ENCODE peak calls at places on chromosomes 1 and 21, in nine cellular contexts. X is brain microvascular endothelial cell; H is tibial nerve; G is CD8-positive, alpha-beta T cell; E is K562; A is CD4-positive, alpha-beta T cell; Q is heart left ventricle; C is fibroblast of lung; P is GM10248. Y is an unnamed sample.

GRCh38 chr1:51268675-51269033 is 32.6 kb downstream of the RNF11 start:
- DNase-seq in A (no peak), G (no peak), H (no peak), E (no peak), P (no peak), X (no peak), C (peak), Q (no peak), Y (no peak)

GRCh38 chr1:16151985-16152384 is 3.9 kb downstream of the EPHA2 start:
- DNase-seq in X (no peak), P (no peak), C (no peak), A (no peak), E (no peak), G (no peak), H (no peak), Q (peak), Y (no peak)

GRCh38 chr1:234722904-234723588 is 113.1 kb upstream of the IRF2BP2 start:
- DNase-seq in G (peak), X (peak), E (peak), A (peak), P (no peak), H (peak), Q (peak), C (peak), Y (peak)

GRCh38 chr1:29124366-29125236 is 898 bp upstream of the TMEM200B start:
- DNase-seq in A (peak), E (peak), G (peak), P (peak), H (peak), C (peak), Q (peak), X (peak), Y (no peak)

GRCh38 chr1:79617777-79618176 is 611.2 kb upstream of the ADGRL4 start:
- DNase-seq in E (peak), P (no peak), G (no peak), Q (no peak), C (no peak), A (no peak), H (no peak), X (no peak), Y (no peak)

GRCh38 chr1:154970631-154971340 is at the start of gene SHC1:
- DNase-seq in C (peak), X (peak), P (peak), E (peak), G (no peak), Q (peak), H (peak), A (no peak), Y (peak)

GRCh38 chr1:165988275-165988674 is 160.9 kb downstream of the UCK2 start:
- DNase-seq in Q (no peak), H (no peak), C (no peak), G (no peak), P (no peak), E (no peak), A (no peak), X (no peak), Y (no peak)

GRCh38 chr1:182446033-182446669 is 3.8 kb upstream of the RGSL1 start:
- DNase-seq in H (no peak), C (peak), G (no peak), A (no peak), X (peak), Q (no peak), E (peak), P (peak), Y (peak)

GRCh38 chr1:1022322-1023090 is 2.6 kb downstream of the AGRN start:
- DNase-seq in C (no peak), A (no peak), Q (no peak), H (no peak), G (no peak), X (no peak), P (no peak), E (no peak), Y (no peak)

GRCh38 chr1:1059494-1060280 is 14.4 kb downstream of the RNF223 start:
- DNase-seq in Q (peak), C (peak), P (peak), E (peak), X (peak), A (peak), H (peak), G (peak), Y (no peak)

GRCh38 chr1:77762072-77762476 is 2.4 kb upstream of the USP33 start:
- DNase-seq in A (no peak), Q (no peak), X (peak), H (no peak), C (peak), P (no peak), G (no peak), E (peak), Y (no peak)

GRCh38 chr1:198155253-198155652 is 1.5 kb upstream of the NEK7 start:
- DNase-seq in C (peak), A (no peak), X (peak), H (no peak), P (no peak), G (no peak), Q (no peak), E (no peak), Y (no peak)

GRCh38 chr1:228305721-228306152 is 97.9 kb downstream of the OBSCN start:
- DNase-seq in Q (peak), P (no peak), C (no peak), G (no peak), X (no peak), E (no peak), A (no peak), H (no peak), Y (no peak)

GRCh38 chr1:232795497-232796068 is 9.6 kb upstream of the MAP10 start:
- DNase-seq in X (peak), E (no peak), A (no peak), Q (no peak), H (no peak), G (no peak), C (no peak), P (no peak), Y (no peak)

GRCh38 chr1:226654046-226654445 is 85.0 kb downstream of the ITPKB start:
- DNase-seq in G (no peak), A (no peak), E (no peak), H (no peak), Q (no peak), X (peak), C (peak), P (no peak), Y (no peak)

GRCh38 chr1:64092851-64093371 is 110.5 kb upstream of the UBE2U start:
- DNase-seq in A (no peak), X (no peak), P (no peak), Q (no peak), C (no peak), G (no peak), H (no peak), E (no peak), Y (no peak)

GRCh38 chr1:95013948-95014574 is 58.7 kb downstream of the ALG14 start:
- DNase-seq in A (no peak), P (no peak), Q (peak), E (no peak), C (no peak), X (no peak), G (no peak), H (no peak), Y (no peak)

GRCh38 chr1:23593556-23594148 is 34.4 kb upstream of the ID3 start:
- DNase-seq in A (no peak), Q (no peak), X (no peak), G (no peak), P (no peak), H (no peak), C (peak), E (no peak), Y (peak)

GRCh38 chr1:73593379-73593778 is 604.6 kb downstream of the LRRIQ3 start:
- DNase-seq in Q (no peak), E (no peak), X (peak), C (peak), G (no peak), P (no peak), A (no peak), H (no peak), Y (peak)

GRCh38 chr1:21866629-21867009 is 54.6 kb downstream of the LDLRAD2 start:
- DNase-seq in H (no peak), C (no peak), G (no peak), Q (no peak), A (no peak), E (no peak), P (no peak), X (no peak), Y (no peak)

GRCh38 chr1:110239491-110240430 is 29.6 kb downstream of the KCNC4 start:
- DNase-seq in Q (no peak), E (no peak), X (no peak), H (no peak), G (no peak), C (no peak), P (no peak), A (no peak), Y (no peak)

GRCh38 chr1:243438815-243439214 is 183.0 kb downstream of the SDCCAG8 start:
- DNase-seq in X (no peak), P (no peak), H (no peak), E (no peak), C (peak), A (no peak), G (no peak), Q (no peak), Y (no peak)

GRCh38 chr21:21801921-21802320 is 803.7 kb downstream of the NCAM2 start:
- DNase-seq in H (no peak), X (no peak), Q (no peak), G (no peak), A (no peak), E (no peak), C (no peak), P (no peak), Y (no peak)

GRCh38 chr1:43947061-43947889 is 525 bp downstream of the IPO13 start:
- DNase-seq in G (peak), A (no peak), X (no peak), Q (peak), E (no peak), C (no peak), H (no peak), P (no peak), Y (no peak)

GRCh38 chr21:34129039-34129891 is 55.9 kb downstream of the MRPS6 start:
- DNase-seq in E (no peak), Q (peak), P (no peak), C (peak), X (peak), A (peak), G (peak), H (no peak), Y (peak)

GRCh38 chr1:236608930-236609726 is 4.8 kb upstream of the HEATR1 start:
- DNase-seq in X (peak), A (no peak), P (no peak), H (no peak), C (peak), G (no peak), E (peak), Q (peak), Y (peak)

GRCh38 chr1:178908358-178908757 is 37.5 kb upstream of the ANGPTL1 start:
- DNase-seq in P (no peak), C (peak), E (no peak), Q (no peak), A (no peak), G (no peak), X (no peak), H (no peak), Y (no peak)

DNA sequence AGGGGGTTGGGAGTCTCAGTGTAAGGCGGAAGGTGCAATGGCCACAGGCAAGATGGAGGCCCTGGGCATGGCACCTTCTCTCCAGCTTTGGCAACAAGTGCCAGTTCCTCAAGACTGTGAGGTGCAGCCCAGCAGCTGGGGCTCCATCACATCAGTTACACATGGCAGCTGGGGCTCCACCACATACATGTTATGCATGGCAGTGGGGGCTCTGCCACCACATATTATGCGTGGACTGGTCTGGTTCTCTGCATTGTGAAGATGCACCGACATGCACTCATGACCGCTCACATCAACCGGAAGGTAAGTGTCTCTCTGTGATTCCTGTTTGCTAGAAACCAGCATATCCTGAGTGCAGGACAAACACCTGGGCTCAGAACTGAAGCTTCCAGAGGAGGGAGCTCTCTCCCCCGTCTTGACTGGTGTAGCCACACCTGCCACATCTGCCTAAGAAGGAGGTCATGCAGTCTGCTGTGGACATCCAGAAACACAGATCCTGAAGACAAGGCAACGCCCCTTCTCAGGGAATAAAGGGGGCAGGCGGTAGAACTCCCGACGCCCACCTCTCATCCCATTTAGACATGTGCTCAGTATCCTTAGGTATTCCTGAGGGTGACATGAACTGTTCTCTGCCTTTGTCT is 104.1 kb upstream of the TMPRSS2 start:
- DNase-seq in P (no peak), A (no peak), G (no peak), Q (no peak), C (peak), H (no peak), X (no peak), E (peak), Y (no peak)
- TF ChIP-seq CTCF in P (no peak), A (no peak), G (no peak), Q (no peak), C (no peak), H (no peak), X (peak), E (peak), Y (peak)

DNA sequence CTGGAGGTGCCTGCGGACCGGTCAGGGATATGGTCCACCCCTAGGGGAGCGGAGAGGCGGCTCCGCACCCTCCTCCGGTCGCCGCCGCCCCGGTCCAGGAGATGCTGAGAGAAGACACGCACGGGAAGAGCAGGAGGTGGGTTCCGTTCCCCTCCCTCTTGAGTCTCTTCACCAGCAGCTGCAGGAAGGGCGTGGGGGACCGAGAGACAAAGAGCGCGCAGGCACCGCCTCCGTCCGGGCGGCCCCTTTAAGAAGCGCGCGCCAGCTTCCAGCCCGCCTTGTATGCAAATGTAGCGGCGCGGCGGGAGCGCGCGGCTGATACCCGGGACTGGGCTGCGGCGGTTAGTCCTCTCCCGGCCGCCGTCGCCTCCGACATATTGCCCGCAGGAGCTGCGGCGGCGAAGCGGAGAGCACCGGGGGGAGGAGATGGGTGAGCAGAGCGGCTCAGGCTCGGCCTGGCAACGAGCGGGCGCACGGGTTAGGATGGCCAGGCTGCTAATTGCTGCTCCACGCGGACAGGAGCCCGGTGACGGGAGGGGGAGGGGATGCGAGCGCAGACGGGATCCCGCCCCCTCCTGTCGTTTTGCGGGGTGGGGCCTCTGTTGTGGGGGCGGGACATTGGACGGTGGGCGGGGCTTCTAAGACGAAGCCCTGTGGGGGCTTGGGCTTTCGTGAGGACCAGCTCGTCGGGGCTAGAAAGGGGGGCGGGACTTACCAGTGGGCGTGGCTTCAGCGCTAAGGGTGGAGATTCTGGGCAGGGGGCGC is at the start of gene TMEM39B:
- DNase-seq in H (peak), E (peak), P (peak), G (peak), A (peak), C (peak), Q (peak), X (peak), Y (peak)
- TF ChIP-seq CTCF in H (no peak), E (peak), P (peak), G (no peak), A (no peak), C (no peak), Q (no peak), X (peak), Y (no peak)

GRCh38 chr1:59045137-59045536 is 251.8 kb upstream of the FGGY start:
- DNase-seq in P (no peak), H (no peak), Q (no peak), E (no peak), A (no peak), G (no peak), X (no peak), C (no peak), Y (no peak)

GRCh38 chr1:59045636-59046035 is 251.3 kb upstream of the FGGY start:
- DNase-seq in P (peak), X (no peak), A (no peak), H (no peak), E (no peak), C (no peak), G (no peak), Q (no peak), Y (no peak)

GRCh38 chr1:59046134-59046533 is 250.8 kb upstream of the FGGY start:
- DNase-seq in G (no peak), X (no peak), H (no peak), C (peak), Q (no peak), E (no peak), P (no peak), A (no peak), Y (no peak)

GRCh38 chr1:59044535-59045121 is 252.3 kb upstream of the FGGY start:
- DNase-seq in P (no peak), E (no peak), A (no peak), H (no peak), C (no peak), X (no peak), G (no peak), Q (no peak), Y (no peak)

GRCh38 chr1:59046730-59047157 is 250.2 kb upstream of the FGGY start:
- DNase-seq in X (no peak), C (no peak), P (peak), H (no peak), A (no peak), G (peak), E (no peak), Q (no peak), Y (no peak)
- TF ChIP-seq CTCF in X (peak), C (peak), P (peak), H (no peak), A (no peak), G (peak), E (no peak), Q (no peak), Y (peak)

GRCh38 chr21:35517848-35518247 is 468.7 kb upstream of the RUNX1 start:
- DNase-seq in C (no peak), P (no peak), Q (no peak), A (no peak), X (no peak), G (no peak), E (no peak), H (no peak), Y (no peak)

GRCh38 chr21:35521852-35522505 is 472.9 kb upstream of the RUNX1 start:
- DNase-seq in G (no peak), A (no peak), Q (no peak), E (no peak), P (no peak), X (no peak), H (no peak), C (no peak), Y (no peak)

GRCh38 chr21:35520869-35521268 is 471.8 kb upstream of the RUNX1 start:
- DNase-seq in C (no peak), G (no peak), E (no peak), A (no peak), X (no peak), P (no peak), H (no peak), Q (no peak), Y (no peak)

GRCh38 chr21:35520302-35520701 is 471.2 kb upstream of the RUNX1 start:
- DNase-seq in H (no peak), A (no peak), Q (no peak), C (no peak), X (no peak), E (no peak), G (no peak), P (no peak), Y (no peak)

DNA sequence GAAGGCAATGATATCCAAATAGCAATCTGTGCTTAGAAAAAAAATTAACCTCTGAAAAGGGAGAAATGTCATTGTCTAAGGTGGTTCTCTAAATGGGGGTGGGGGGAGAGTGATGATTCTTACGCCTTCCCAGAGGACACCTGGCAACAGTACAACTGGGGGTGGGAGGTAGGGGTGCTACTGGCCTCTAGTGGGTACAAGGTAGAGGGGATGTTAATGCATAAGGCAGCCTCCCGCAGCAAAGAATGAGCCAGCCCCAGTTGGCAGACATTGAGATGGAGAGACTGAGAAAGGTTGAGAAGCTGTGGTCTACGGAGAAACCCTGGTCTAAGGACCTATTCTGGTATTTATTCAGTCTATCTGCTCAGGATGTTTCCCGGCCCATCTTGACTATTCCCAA is 472.2 kb upstream of the RUNX1 start:
- DNase-seq in A (no peak), Q (no peak), G (no peak), H (no peak), P (no peak), C (no peak), X (no peak), E (no peak), Y (no peak)
- TF ChIP-seq CTCF in A (no peak), Q (no peak), G (no peak), H (no peak), P (no peak), C (no peak), X (no peak), E (no peak), Y (no peak)

DNA sequence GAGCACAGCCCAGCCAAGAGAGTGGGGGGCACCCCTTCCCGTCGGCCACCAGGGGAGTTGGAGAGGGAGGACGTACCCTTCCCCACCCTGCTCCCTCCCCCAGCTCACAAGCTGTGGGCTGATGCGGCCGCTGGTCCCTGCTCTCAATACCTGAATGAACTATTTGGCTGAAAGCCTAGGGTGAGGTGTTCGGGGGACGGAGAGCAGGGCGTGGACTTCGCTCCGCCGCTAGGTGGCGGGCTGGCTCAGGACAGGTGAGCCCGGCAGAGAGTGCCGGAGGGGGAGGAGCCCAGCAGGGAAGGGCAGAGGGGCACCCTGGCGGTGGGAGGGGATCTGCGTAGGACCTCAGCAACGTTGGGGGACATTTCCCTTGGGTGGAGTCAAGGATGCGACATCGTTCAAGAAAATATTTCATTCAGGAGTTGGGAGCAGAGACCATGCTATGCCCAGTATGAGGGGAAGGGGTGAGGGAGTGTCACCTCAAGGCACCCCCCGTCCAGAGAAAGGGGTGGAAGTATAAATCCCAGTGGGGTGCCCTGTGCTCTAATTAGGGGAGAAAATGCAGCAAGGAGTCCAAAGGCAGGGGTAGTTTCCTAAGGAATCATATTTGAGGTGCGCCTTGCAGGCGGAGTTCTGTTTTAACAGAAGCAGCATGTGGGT is 12.0 kb upstream of the RHBG start:
- DNase-seq in X (no peak), C (no peak), E (peak), Q (no peak), G (peak), H (no peak), A (peak), P (peak), Y (no peak)
- TF ChIP-seq CTCF in X (peak), C (peak), E (peak), Q (peak), G (peak), H (peak), A (peak), P (peak), Y (peak)

Y was measured in kidney epithelial cell.